ENCODE peak calls at places on chromosomes 13 and 19, in four cellular contexts. One of them, this sample, is unnamed.

GRCh38 chr19:35109395-35110112 is 6.1 kb upstream of the FXYD3 start:
- DNase-seq in astrocyte of the spinal cord: no peak
- DNase-seq in upper lobe of right lung: no peak
- DNase-seq in endothelial cell of umbilical vein: no peak
- DNase-seq in this sample: no peak

GRCh38 chr19:2235396-2236284 is 489 bp downstream of the PLEKHJ1 start:
- DNase-seq in astrocyte of the spinal cord: no peak
- DNase-seq in upper lobe of right lung: peak; percentile 80
- DNase-seq in endothelial cell of umbilical vein: no peak
- DNase-seq in this sample: peak; percentile 75

GRCh38 chr13:24161980-24162517 is 1.5 kb downstream of the SPATA13 start:
- DNase-seq in endothelial cell of umbilical vein: no peak
- DNase-seq in upper lobe of right lung: no peak
- DNase-seq in astrocyte of the spinal cord: no peak
- DNase-seq in this sample: no peak

GRCh38 chr13:23506071-23506820 is 64.0 kb upstream of the TNFRSF19 start:
- DNase-seq in astrocyte of the spinal cord: peak; percentile 44
- DNase-seq in upper lobe of right lung: no peak
- DNase-seq in endothelial cell of umbilical vein: no peak
- DNase-seq in this sample: no peak

GRCh38 chr19:18479964-18480723 is 41.7 kb downstream of the ELL start:
- DNase-seq in endothelial cell of umbilical vein: peak; percentile 33
- DNase-seq in astrocyte of the spinal cord: no peak
- DNase-seq in upper lobe of right lung: peak; percentile 81
- DNase-seq in this sample: peak; percentile 37

GRCh38 chr19:20279516-20279915 is 112.5 kb downstream of the ZNF486 start:
- DNase-seq in endothelial cell of umbilical vein: no peak
- DNase-seq in upper lobe of right lung: no peak
- DNase-seq in astrocyte of the spinal cord: no peak
- DNase-seq in this sample: no peak

GRCh38 chr19:10655457-10656312 is 1.5 kb downstream of the ILF3 start:
- DNase-seq in upper lobe of right lung: no peak
- DNase-seq in astrocyte of the spinal cord: peak; percentile 26
- DNase-seq in endothelial cell of umbilical vein: peak; percentile 46
- DNase-seq in this sample: no peak

GRCh38 chr13:21684576-21684975 is 13.7 kb downstream of the FGF9 start:
- DNase-seq in astrocyte of the spinal cord: no peak
- DNase-seq in upper lobe of right lung: no peak
- DNase-seq in endothelial cell of umbilical vein: no peak
- DNase-seq in this sample: no peak

GRCh38 chr19:14561249-14561648 is 10.6 kb downstream of the NDUFB7 start:
- DNase-seq in endothelial cell of umbilical vein: no peak
- DNase-seq in upper lobe of right lung: no peak
- DNase-seq in astrocyte of the spinal cord: no peak
- DNase-seq in this sample: no peak

GRCh38 chr19:13747098-13747453 is 17.2 kb upstream of the MRI1 start:
- DNase-seq in astrocyte of the spinal cord: no peak
- DNase-seq in upper lobe of right lung: no peak
- DNase-seq in endothelial cell of umbilical vein: no peak
- DNase-seq in this sample: no peak

GRCh38 chr19:49113762-49114629 is at the start of gene LIN7B:
- DNase-seq in endothelial cell of umbilical vein: peak; percentile 74
- DNase-seq in astrocyte of the spinal cord: peak; percentile 35
- DNase-seq in upper lobe of right lung: peak; percentile 86
- DNase-seq in this sample: peak; percentile 46

GRCh38 chr13:109199280-109199679 is 569.9 kb downstream of the MYO16 start:
- DNase-seq in upper lobe of right lung: no peak
- DNase-seq in endothelial cell of umbilical vein: peak; percentile 76
- DNase-seq in astrocyte of the spinal cord: no peak
- DNase-seq in this sample: no peak

GRCh38 chr19:4362871-4363545 is 19.6 kb downstream of the MPND start:
- DNase-seq in astrocyte of the spinal cord: no peak
- DNase-seq in endothelial cell of umbilical vein: no peak
- DNase-seq in upper lobe of right lung: no peak
- DNase-seq in this sample: no peak

GRCh38 chr13:113122571-113123225 is at the start of gene F10:
- DNase-seq in endothelial cell of umbilical vein: no peak
- DNase-seq in astrocyte of the spinal cord: peak; percentile 43
- DNase-seq in upper lobe of right lung: peak; percentile 68
- DNase-seq in this sample: no peak

GRCh38 chr19:34256835-34257558 is 2.6 kb downstream of the GARRE1 start:
- DNase-seq in endothelial cell of umbilical vein: no peak
- DNase-seq in upper lobe of right lung: no peak
- DNase-seq in astrocyte of the spinal cord: no peak
- DNase-seq in this sample: no peak

GRCh38 chr19:15864824-15865223 is 33.0 kb downstream of the CYP4F2 start:
- DNase-seq in upper lobe of right lung: no peak
- DNase-seq in endothelial cell of umbilical vein: no peak
- DNase-seq in astrocyte of the spinal cord: no peak
- DNase-seq in this sample: no peak

GRCh38 chr13:111897846-111898215 is 169.1 kb upstream of the SOX1 start:
- DNase-seq in upper lobe of right lung: no peak
- DNase-seq in astrocyte of the spinal cord: no peak
- DNase-seq in endothelial cell of umbilical vein: no peak
- DNase-seq in this sample: no peak

GRCh38 chr19:10612515-10613119 is 12.7 kb upstream of the SLC44A2 start:
- DNase-seq in astrocyte of the spinal cord: no peak
- DNase-seq in upper lobe of right lung: peak; percentile 91
- DNase-seq in endothelial cell of umbilical vein: no peak
- DNase-seq in this sample: no peak

This sample was measured in SHP77.